ENCODE peak calls at places on chromosomes 5 and 9, in five cellular contexts. N is CD4-positive, alpha-beta T cell; F is colonic mucosa; U is naive thymus-derived CD4-positive, alpha-beta T cell; R is psoas muscle. C is an unnamed sample.

GRCh38 chr9:109122726-109123621 is 3.2 kb upstream of the TMEM245 start:
- DNase-seq in N (no peak), R (no peak), F (no peak), U (no peak), C (no peak)

GRCh38 chr5:123868267-123868666 is 356.3 kb downstream of the CSNK1G3 start:
- DNase-seq in F (peak), N (no peak), U (no peak), R (no peak), C (no peak)

GRCh38 chr5:109281136-109281690 is 128.6 kb downstream of the PJA2 start:
- DNase-seq in U (no peak), N (no peak), F (peak), R (no peak), C (no peak)

GRCh38 chr9:106682420-106682819 is 180.5 kb upstream of the ZNF462 start:
- DNase-seq in U (no peak), F (no peak), N (no peak), R (no peak), C (no peak)

GRCh38 chr9:112819635-112820496 is 69.3 kb downstream of the SNX30 start:
- DNase-seq in F (peak), U (peak), R (peak), N (no peak), C (no peak)

GRCh38 chr5:36669015-36669651 is 62.7 kb downstream of the SLC1A3 start:
- DNase-seq in R (no peak), N (no peak), U (no peak), F (no peak), C (no peak)

GRCh38 chr5:181190711-181191525 is 14.1 kb downstream of the TRIM7 start:
- DNase-seq in N (peak), R (peak), F (peak), U (no peak), C (no peak)

GRCh38 chr5:134549714-134550113 is 24.2 kb downstream of the JADE2 start:
- DNase-seq in U (no peak), R (no peak), F (no peak), N (no peak), C (no peak)

GRCh38 chr5:104177651-104178050 is 615.1 kb upstream of the NUDT12 start:
- DNase-seq in U (no peak), N (no peak), R (no peak), F (no peak), C (no peak)

GRCh38 chr9:22105005-22105722 is 96.1 kb upstream of the CDKN2B start:
- DNase-seq in N (no peak), F (no peak), R (no peak), U (no peak), C (no peak)

GRCh38 chr5:107670927-107671741 is at the start of gene EFNA5:
- DNase-seq in F (peak), N (no peak), U (peak), R (peak), C (no peak)

GRCh38 chr9:81556923-81557322 is 132.4 kb downstream of the TLE1 start:
- DNase-seq in F (no peak), N (no peak), U (no peak), R (no peak), C (no peak)

GRCh38 chr9:6096821-6097220 is 81.4 kb upstream of the RANBP6 start:
- DNase-seq in R (no peak), U (no peak), F (no peak), N (no peak), C (no peak)

GRCh38 chr5:147673276-147673675 is 109.3 kb downstream of the JAKMIP2 start:
- DNase-seq in F (no peak), N (no peak), R (no peak), U (no peak), C (no peak)

GRCh38 chr5:66122379-66123034 is 21.6 kb upstream of the SREK1 start:
- DNase-seq in N (no peak), U (no peak), F (no peak), R (no peak), C (no peak)

GRCh38 chr9:132006657-132007370 is 72.9 kb downstream of the MED27 start:
- DNase-seq in U (no peak), R (no peak), F (no peak), N (no peak), C (no peak)

GRCh38 chr5:96609369-96609768 is 52.8 kb upstream of the CAST start:
- DNase-seq in N (no peak), U (no peak), R (no peak), F (no peak), C (no peak)

GRCh38 chr9:103068666-103069207 is 73.6 kb downstream of the CYLC2 start:
- DNase-seq in N (no peak), R (no peak), U (no peak), F (no peak), C (no peak)

GRCh38 chr5:1412621-1413020 is 32.6 kb downstream of the SLC6A3 start:
- DNase-seq in R (peak), N (no peak), U (no peak), F (no peak), C (no peak)

GRCh38 chr5:55855509-55855908 is 4.4 kb downstream of the IL31RA start:
- DNase-seq in U (peak), N (no peak), R (no peak), F (no peak), C (no peak)

GRCh38 chr5:119301947-119302346 is 53.9 kb upstream of the TNFAIP8 start:
- DNase-seq in F (no peak), N (no peak), R (no peak), U (no peak), C (no peak)

GRCh38 chr5:6726006-6726405 is 12.8 kb downstream of the TENT4A start:
- DNase-seq in U (no peak), N (no peak), R (no peak), F (no peak), C (no peak)

GRCh38 chr5:67640011-67640410 is 443.4 kb upstream of the CD180 start:
- DNase-seq in R (no peak), F (no peak), U (no peak), N (no peak), C (no peak)

GRCh38 chr5:67636850-67637524 is 440.4 kb upstream of the CD180 start:
- DNase-seq in R (no peak), U (no peak), F (no peak), N (no peak), C (no peak)

GRCh38 chr5:67636091-67636490 is 439.5 kb upstream of the CD180 start:
- DNase-seq in U (no peak), N (no peak), F (peak), R (peak), C (peak)

GRCh38 chr5:67643531-67643930 is 446.9 kb upstream of the CD180 start:
- DNase-seq in F (no peak), N (no peak), R (no peak), U (no peak), C (no peak)

DNA sequence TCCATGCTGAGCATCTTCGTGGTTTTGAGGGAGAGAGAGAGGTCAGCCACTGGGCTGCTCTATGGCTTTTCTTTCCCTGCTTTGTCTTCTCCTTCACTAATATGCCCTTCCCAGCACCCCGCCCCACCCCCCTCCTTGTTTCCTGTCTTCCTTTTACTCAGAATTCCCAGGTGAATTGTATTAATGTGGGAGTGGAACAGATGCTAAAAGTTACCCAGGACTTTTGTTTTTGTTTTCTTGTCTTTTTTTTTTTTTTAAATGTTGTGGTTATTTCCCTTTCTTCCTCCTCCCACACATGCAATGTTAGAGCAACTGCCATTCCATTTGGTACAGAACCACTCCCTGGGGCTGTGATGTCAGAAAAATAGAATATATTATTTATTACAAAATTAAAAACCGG is 442.7 kb upstream of the CD180 start:
- DNase-seq in N (no peak), U (no peak), R (peak), F (no peak), C (no peak)
- H3K27ac ChIP-seq in N (no peak), U (no peak), R (peak), F (no peak), C (no peak)

DNA sequence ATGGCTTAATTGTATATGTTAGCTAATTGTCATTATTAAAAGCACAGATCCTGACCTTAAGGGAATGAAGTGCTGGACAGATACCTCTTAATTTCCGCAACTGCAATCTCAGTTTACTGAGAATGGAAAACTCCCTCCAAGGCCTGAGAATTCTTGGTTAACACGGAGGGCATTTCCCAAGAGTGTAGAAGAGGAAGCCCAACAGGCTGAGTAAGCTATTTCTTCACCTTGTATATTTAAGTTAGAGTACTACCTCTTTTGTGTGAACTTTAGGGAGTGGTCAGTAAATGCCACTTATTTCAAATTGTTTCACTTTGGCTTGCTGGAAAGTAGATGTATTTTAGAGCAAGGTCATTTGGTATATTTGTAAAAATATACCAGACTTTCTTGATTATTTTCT is 25.8 kb upstream of the C9orf72 start:
- DNase-seq in N (no peak), F (no peak), U (no peak), R (no peak), C (no peak)
- H3K27ac ChIP-seq in N (no peak), F (no peak), U (no peak), R (no peak), C (no peak)

GRCh38 chr5:57315941-57316340 is 142.1 kb downstream of the GPBP1 start:
- DNase-seq in N (no peak), U (no peak), R (no peak), F (no peak), C (no peak)
- H3K27ac ChIP-seq in N (no peak), U (no peak), R (no peak), F (peak), C (no peak)

GRCh38 chr5:126138475-126139005 is 284.7 kb upstream of the GRAMD2B start:
- DNase-seq in U (no peak), N (no peak), R (no peak), F (no peak), C (no peak)

GRCh38 chr5:126143622-126144021 is 279.6 kb upstream of the GRAMD2B start:
- DNase-seq in R (no peak), F (no peak), N (no peak), U (no peak), C (no peak)

GRCh38 chr5:126139773-126140172 is 283.4 kb upstream of the GRAMD2B start:
- DNase-seq in R (no peak), N (no peak), F (no peak), U (no peak), C (no peak)

GRCh38 chr5:126139086-126139485 is 284.1 kb upstream of the GRAMD2B start:
- DNase-seq in U (no peak), N (no peak), R (no peak), F (no peak), C (no peak)

GRCh38 chr5:126137771-126138474 is 285.3 kb upstream of the GRAMD2B start:
- DNase-seq in R (no peak), U (no peak), N (no peak), F (no peak), C (no peak)
- H3K27ac ChIP-seq in R (no peak), U (no peak), N (no peak), F (no peak), C (no peak)

DNA sequence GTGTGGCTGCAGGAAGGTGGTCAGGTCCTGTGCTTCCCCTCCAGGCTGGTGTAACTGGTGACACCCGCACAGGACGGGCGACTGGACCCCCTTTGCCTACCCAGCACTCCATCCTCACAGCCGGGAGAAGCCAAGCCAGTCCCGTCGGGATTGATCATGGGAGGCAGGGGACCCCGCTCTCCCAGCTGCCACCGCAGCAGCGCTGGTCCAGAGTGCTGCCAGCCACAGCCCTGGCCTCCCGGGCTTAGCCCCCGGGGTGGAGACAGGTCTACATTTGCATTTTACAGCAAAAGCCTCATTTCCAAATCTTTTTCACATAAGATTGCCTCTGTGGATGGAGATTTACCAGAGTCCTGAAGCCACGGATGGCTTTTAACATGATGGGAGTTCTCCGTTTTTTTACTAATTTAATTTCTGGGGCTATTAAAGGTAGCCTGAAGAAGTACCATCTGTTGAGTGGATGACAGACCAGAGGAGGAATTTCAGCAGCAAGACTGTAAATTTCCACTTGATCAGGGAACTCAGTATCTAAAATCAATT is 80.4 kb downstream of the OLFM1 start:
- DNase-seq in U (no peak), N (no peak), R (no peak), F (no peak), C (no peak)
- H3K27ac ChIP-seq in U (no peak), N (no peak), R (no peak), F (no peak), C (no peak)

DNA sequence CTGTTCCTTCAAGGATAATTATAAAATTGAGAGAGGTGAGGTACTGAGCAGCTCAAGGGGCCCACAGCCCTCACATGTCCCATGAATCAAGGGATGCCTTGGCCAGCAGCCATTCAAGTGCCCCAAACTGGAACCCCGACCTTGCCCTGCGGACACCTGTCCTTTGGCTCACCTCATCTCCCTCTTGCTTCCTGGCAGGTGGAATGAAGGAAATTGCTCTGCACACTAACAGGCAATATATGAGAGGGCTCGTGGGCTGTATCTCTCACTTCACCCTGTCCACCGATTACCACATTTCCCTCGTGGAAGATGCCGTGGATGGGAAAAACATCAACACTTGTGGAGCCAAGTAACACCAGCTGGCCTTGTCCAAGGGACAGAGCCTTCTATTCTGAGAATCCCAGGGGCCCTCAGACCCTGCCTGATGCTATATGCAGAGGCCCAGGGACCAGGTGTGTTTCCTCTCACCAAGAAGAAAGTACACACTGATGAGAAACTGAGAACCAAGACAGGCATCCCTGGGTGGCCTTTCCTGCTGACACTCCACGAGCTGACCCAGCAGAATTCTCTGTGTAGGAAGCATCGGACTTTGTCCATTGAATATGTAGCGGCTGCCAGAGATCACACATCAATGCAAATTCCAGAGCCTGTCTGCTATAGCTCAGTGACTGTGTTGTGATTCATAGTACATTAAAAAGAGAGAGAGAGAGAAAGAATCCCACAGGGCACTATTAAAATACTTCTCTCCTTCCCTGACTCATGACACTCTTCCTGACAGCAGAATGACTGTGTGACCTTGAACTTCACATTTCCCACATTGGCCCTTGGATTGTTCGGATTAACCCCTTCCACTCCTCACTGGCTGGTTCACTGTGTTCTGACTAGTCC is 92.6 kb downstream of the LIFR start:
- DNase-seq in F (no peak), R (no peak), N (no peak), U (no peak), C (no peak)
- H3K27ac ChIP-seq in F (no peak), R (peak), N (no peak), U (no peak), C (no peak)

DNA sequence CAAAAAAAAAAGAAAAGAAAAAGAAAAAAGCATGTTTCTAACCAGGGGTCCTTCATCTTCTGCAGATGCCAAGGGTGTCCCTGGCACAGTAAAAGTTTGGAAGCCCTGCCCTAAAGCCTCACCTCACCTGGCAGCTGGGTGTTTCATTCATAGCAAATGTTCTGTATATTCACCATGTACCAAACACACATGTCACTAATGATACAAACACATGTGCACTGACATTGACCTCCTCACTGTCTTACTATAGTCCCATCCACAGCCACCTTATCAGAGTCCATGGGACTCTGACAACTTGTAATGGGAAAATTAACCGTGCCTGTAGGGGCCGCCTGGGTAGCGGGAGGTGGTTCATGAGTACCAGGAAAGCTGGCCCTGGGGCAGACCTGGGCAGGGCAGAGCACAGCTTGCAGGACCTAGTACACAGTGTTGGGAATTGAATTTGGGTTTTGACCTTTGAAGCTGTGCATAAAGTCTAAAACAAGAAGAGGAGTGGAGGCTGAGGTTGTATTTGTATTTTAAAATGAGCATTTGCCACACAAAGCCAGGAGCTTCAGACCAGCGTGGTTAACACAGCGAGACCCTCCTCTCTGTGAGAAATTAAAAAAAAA is 6.4 kb upstream of the MGAT4B start:
- DNase-seq in N (no peak), U (no peak), R (no peak), F (no peak), C (no peak)
- H3K27ac ChIP-seq in N (no peak), U (no peak), R (no peak), F (no peak), C (no peak)

GRCh38 chr9:110814159-110814558 is 145.6 kb downstream of the MUSK start:
- DNase-seq in R (no peak), N (no peak), U (no peak), F (no peak), C (no peak)
- H3K27ac ChIP-seq in R (no peak), N (no peak), U (no peak), F (no peak), C (no peak)